ENCODE peak calls at places on chromosomes 4 and X, in four cellular contexts. One of them, this sample, is unnamed.

GRCh38 chr4:154779362-154779947 is 1.6 kb upstream of the RBM46 start:
- DNase-seq in coronary artery: no peak
- DNase-seq in IMR-90: peak; percentile 39
- DNase-seq in Caco-2: peak; percentile 4
- DNase-seq in this sample: no peak

GRCh38 chr4:121913667-121914066 is 38.2 kb downstream of the TRPC3 start:
- DNase-seq in Caco-2: no peak
- DNase-seq in IMR-90: peak; percentile 24
- DNase-seq in coronary artery: no peak
- DNase-seq in this sample: no peak

GRCh38 chr4:111943796-111944203 is 201.5 kb upstream of the FAM241A start:
- DNase-seq in Caco-2: peak; percentile 32
- DNase-seq in IMR-90: no peak
- DNase-seq in coronary artery: no peak
- DNase-seq in this sample: no peak

GRCh38 chrX:67555578-67556203 is 11.9 kb downstream of the AR start:
- DNase-seq in coronary artery: no peak
- DNase-seq in IMR-90: peak; percentile 21
- DNase-seq in Caco-2: peak; percentile 21
- DNase-seq in this sample: no peak

GRCh38 chrX:154348114-154348531 is 26.3 kb downstream of the FLNA start:
- DNase-seq in coronary artery: no peak
- DNase-seq in Caco-2: no peak
- DNase-seq in IMR-90: no peak
- DNase-seq in this sample: no peak

GRCh38 chrX:12771445-12772069 is 19.7 kb upstream of the PRPS2 start:
- DNase-seq in Caco-2: peak; percentile 62
- DNase-seq in IMR-90: peak; percentile 31
- DNase-seq in coronary artery: no peak
- DNase-seq in this sample: peak; percentile 22

GRCh38 chrX:17608898-17609297 is 128.4 kb upstream of the SCML1 start:
- DNase-seq in coronary artery: no peak
- DNase-seq in Caco-2: no peak
- DNase-seq in IMR-90: no peak
- DNase-seq in this sample: no peak

GRCh38 chrX:49053223-49054072 is 5.4 kb upstream of the CCDC120 start:
- DNase-seq in IMR-90: peak; percentile 43
- DNase-seq in Caco-2: peak; percentile 73
- DNase-seq in coronary artery: no peak
- DNase-seq in this sample: peak; percentile 50

GRCh38 chrX:154056739-154057367 is 37.2 kb upstream of the IRAK1 start:
- DNase-seq in IMR-90: peak; percentile 20
- DNase-seq in coronary artery: no peak
- DNase-seq in Caco-2: peak; percentile 57
- DNase-seq in this sample: no peak

GRCh38 chr4:30866907-30867306 is 146.7 kb downstream of the PCDH7 start:
- DNase-seq in IMR-90: no peak
- DNase-seq in Caco-2: peak; percentile 44
- DNase-seq in coronary artery: no peak
- DNase-seq in this sample: no peak

GRCh38 chr4:74331944-74332343 is 23.7 kb downstream of the EPGN start:
- DNase-seq in IMR-90: no peak
- DNase-seq in Caco-2: no peak
- DNase-seq in coronary artery: no peak
- DNase-seq in this sample: no peak

GRCh38 chr4:131644619-131645018 is 1504.5 kb upstream of the PCDH10 start:
- DNase-seq in coronary artery: no peak
- DNase-seq in Caco-2: peak; percentile 11
- DNase-seq in IMR-90: peak; percentile 2
- DNase-seq in this sample: no peak

GRCh38 chr4:185837415-185838103 is 25.6 kb upstream of the SORBS2 start:
- DNase-seq in IMR-90: peak; percentile 11
- DNase-seq in coronary artery: no peak
- DNase-seq in Caco-2: no peak
- DNase-seq in this sample: no peak

GRCh38 chr4:149465941-149466340 is 349.7 kb downstream of the IQCM start:
- DNase-seq in Caco-2: no peak
- DNase-seq in coronary artery: no peak
- DNase-seq in IMR-90: peak; percentile 18
- DNase-seq in this sample: no peak

GRCh38 chrX:53321216-53321942 is 40.0 kb upstream of the IQSEC2 start:
- DNase-seq in coronary artery: no peak
- DNase-seq in Caco-2: no peak
- DNase-seq in IMR-90: no peak
- DNase-seq in this sample: no peak

GRCh38 chrX:53318766-53319353 is 37.5 kb upstream of the IQSEC2 start:
- DNase-seq in IMR-90: no peak
- DNase-seq in Caco-2: no peak
- DNase-seq in coronary artery: no peak
- DNase-seq in this sample: no peak

GRCh38 chrX:53321943-53322497 is 40.6 kb upstream of the IQSEC2 start:
- DNase-seq in Caco-2: no peak
- DNase-seq in coronary artery: no peak
- DNase-seq in IMR-90: no peak
- DNase-seq in this sample: no peak

GRCh38 chrX:53320543-53321215 is 39.3 kb upstream of the IQSEC2 start:
- DNase-seq in Caco-2: no peak
- DNase-seq in IMR-90: no peak
- DNase-seq in coronary artery: no peak
- DNase-seq in this sample: no peak

DNA sequence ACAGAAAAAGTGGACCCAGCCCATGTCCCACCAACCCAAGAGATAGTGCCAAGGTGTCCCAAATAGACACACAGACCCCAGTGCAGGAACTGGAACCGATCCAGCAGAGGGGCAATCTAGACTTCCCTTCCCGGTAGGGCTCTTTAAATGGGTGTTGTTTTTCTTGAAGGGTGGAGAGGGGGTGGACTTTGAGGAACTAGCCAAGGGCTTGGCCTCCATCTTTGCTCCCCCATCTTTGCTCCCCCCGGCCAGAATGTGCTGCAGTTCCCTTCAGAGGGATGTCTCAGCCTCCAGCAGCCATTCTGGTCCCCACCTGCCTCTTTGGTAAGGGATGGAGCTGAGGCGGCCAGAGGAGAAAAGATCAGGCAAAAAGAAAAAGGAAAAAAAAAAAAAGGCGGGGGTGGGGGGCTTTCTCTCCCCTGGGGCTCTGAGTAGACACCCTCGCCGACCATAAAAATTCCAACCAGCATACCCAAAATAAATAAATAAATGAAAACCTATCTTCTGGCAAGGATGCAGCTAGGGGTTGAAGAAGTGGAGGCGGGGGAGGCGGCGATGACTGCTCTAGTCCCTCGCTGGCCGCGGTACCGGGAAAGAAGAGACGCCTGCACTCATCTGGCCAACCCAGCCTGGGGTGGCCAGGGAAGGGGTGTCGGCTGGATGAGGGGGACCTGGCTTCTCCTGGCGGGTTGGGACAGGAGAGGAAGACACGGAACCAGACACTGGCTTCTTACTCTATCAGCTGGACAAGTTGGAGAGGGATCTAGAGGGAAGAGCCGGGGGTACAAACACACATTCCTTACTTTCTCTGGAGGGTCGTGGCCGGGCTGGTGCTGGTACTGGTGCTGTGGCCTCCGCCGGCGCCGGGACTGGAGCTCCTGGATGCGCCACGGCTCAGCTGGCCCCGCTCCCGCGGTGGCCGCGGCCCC is 38.5 kb upstream of the IQSEC2 start:
- DNase-seq in coronary artery: no peak
- DNase-seq in Caco-2: no peak
- DNase-seq in IMR-90: no peak
- DNase-seq in this sample: no peak
- H3K4me3 ChIP-seq in coronary artery: peak overlapping the region; percentile 77
- H3K4me3 ChIP-seq in Caco-2: peak overlapping the region; percentile 10
- H3K4me3 ChIP-seq in IMR-90: peak overlapping the region; percentile 61
- H3K4me3 ChIP-seq in this sample: peak overlapping the region; percentile 71

DNA sequence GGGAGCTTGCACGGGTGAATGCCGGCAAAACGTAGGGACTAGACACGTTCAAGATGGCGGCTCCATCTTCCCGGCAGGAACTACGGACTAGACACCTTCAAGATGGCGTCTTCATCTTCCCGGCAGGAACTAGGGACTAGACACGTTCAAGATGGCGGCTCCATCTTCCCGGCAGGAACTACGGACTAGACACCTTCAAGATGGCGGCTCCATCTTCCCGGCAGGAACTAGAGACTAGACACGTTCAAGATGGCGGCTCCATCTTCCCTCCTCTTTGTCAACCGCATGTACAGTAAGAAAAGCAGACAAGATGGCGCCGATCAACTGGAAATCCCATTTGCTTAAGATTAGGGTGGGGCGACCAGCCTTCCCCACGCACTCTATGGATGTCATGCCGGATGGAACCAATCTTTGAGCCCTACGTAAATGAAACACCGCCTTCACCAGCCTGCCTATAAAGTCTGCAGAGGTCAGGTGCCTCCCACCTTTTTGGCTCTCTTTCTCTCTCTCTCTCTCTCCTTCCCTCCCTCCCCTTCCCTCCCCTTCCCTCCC is 222.4 kb downstream of the CRLF2 start:
- DNase-seq in coronary artery: peak; percentile 87
- DNase-seq in IMR-90: peak; percentile 56
- DNase-seq in Caco-2: no peak
- DNase-seq in this sample: peak; percentile 25
- H3K4me3 ChIP-seq in coronary artery: peak overlapping the region; percentile 61
- H3K4me3 ChIP-seq in IMR-90: peak overlapping the region; percentile 21
- H3K4me3 ChIP-seq in Caco-2: no peak overlapping the region
- H3K4me3 ChIP-seq in this sample: no peak overlapping the region

GRCh38 chrX:136780241-136780640 is 491 bp downstream of the ARHGEF6 start:
- DNase-seq in Caco-2: no peak
- DNase-seq in coronary artery: no peak
- DNase-seq in IMR-90: no peak
- DNase-seq in this sample: no peak
- H3K4me3 ChIP-seq in Caco-2: no peak overlapping the region
- H3K4me3 ChIP-seq in coronary artery: peak overlapping the region; percentile 34
- H3K4me3 ChIP-seq in IMR-90: no peak overlapping the region
- H3K4me3 ChIP-seq in this sample: peak overlapping the region; percentile 57

GRCh38 chrX:96683997-96684338 is 674 bp upstream of the DIAPH2 start:
- DNase-seq in coronary artery: no peak
- DNase-seq in IMR-90: no peak
- DNase-seq in Caco-2: no peak
- DNase-seq in this sample: no peak
- H3K4me3 ChIP-seq in coronary artery: peak overlapping the region; percentile 73
- H3K4me3 ChIP-seq in IMR-90: peak overlapping the region; percentile 70
- H3K4me3 ChIP-seq in Caco-2: peak overlapping the region; percentile 60
- H3K4me3 ChIP-seq in this sample: peak overlapping the region; percentile 82

GRCh38 chr4:8272472-8273428 is 3.2 kb downstream of the HTRA3 start:
- DNase-seq in IMR-90: peak; percentile 9
- DNase-seq in Caco-2: no peak
- DNase-seq in coronary artery: no peak
- DNase-seq in this sample: peak; percentile 63
- H3K4me3 ChIP-seq in IMR-90: no peak overlapping the region
- H3K4me3 ChIP-seq in Caco-2: no peak overlapping the region
- H3K4me3 ChIP-seq in coronary artery: peak overlapping the region; percentile 38
- H3K4me3 ChIP-seq in this sample: peak overlapping the region; percentile 78